ENCODE peak calls at places on chromosomes 7 and 10, in seven cellular contexts. P is aorta; N is heart left ventricle; H is gastrocnemius medialis; G is naive thymus-derived CD4-positive, alpha-beta T cell; L is IMR-90; J is heart right ventricle. F is an unnamed sample.

GRCh38 chr7:67758551-67758950 is 761.9 kb downstream of the TYW1 start:
- ATAC-seq in P (no peak), N (no peak), H (no peak), G (no peak), L (no peak), J (no peak), F (no peak)

GRCh38 chr7:25998499-25998898 is 153.5 kb upstream of the NFE2L3 start:
- ATAC-seq in P (no peak), N (no peak), H (no peak), G (no peak), L (no peak), J (no peak), F (no peak)

GRCh38 chr10:91907914-91908357 is 1.4 kb downstream of the FGFBP3 start:
- ATAC-seq in P (peak), N (no peak), H (no peak), G (no peak), L (peak), J (no peak), F (peak)

GRCh38 chr10:74988055-74988773 is 123.2 kb upstream of the SAMD8 start:
- ATAC-seq in P (peak), N (peak), H (no peak), G (no peak), L (no peak), J (no peak), F (peak)

GRCh38 chr7:1920886-1921285 is 250.8 kb downstream of the ELFN1 start:
- ATAC-seq in P (no peak), N (no peak), H (no peak), G (no peak), L (no peak), J (no peak), F (no peak)

GRCh38 chr10:96664563-96664962 is 55.8 kb downstream of the PIK3AP1 start:
- ATAC-seq in P (no peak), N (peak), H (no peak), G (peak), L (no peak), J (no peak), F (no peak)

GRCh38 chr10:27188259-27188658 is 33.1 kb downstream of the MASTL start:
- ATAC-seq in P (no peak), N (no peak), H (no peak), G (no peak), L (no peak), J (no peak), F (no peak)

GRCh38 chr7:41924798-41925197 is 221.9 kb upstream of the INHBA start:
- ATAC-seq in P (no peak), N (no peak), H (no peak), G (no peak), L (no peak), J (no peak), F (no peak)

GRCh38 chr7:148967032-148967372 is 61.3 kb downstream of the PDIA4 start:
- ATAC-seq in P (no peak), N (no peak), H (no peak), G (peak), L (no peak), J (no peak), F (no peak)

GRCh38 chr10:19003341-19003740 is 45.3 kb upstream of the MALRD1 start:
- ATAC-seq in P (no peak), N (peak), H (peak), G (no peak), L (no peak), J (peak), F (peak)

GRCh38 chr10:125014984-125015944 is 73.3 kb downstream of the ZRANB1 start:
- ATAC-seq in P (peak), N (peak), H (no peak), G (peak), L (no peak), J (peak), F (peak)

GRCh38 chr7:110921478-110922210 is 169.3 kb upstream of the LRRN3 start:
- ATAC-seq in P (peak), N (no peak), H (no peak), G (no peak), L (peak), J (no peak), F (no peak)

GRCh38 chr7:107690084-107690483 is 29.5 kb downstream of the SLC26A4 start:
- ATAC-seq in P (no peak), N (no peak), H (no peak), G (no peak), L (no peak), J (no peak), F (no peak)

GRCh38 chr7:139071683-139072082 is 35.8 kb upstream of the ZC3HAV1L start:
- ATAC-seq in P (no peak), N (no peak), H (no peak), G (peak), L (no peak), J (no peak), F (no peak)

GRCh38 chr10:93917064-93917391 is 23.2 kb downstream of the SLC35G1 start:
- ATAC-seq in P (no peak), N (peak), H (no peak), G (no peak), L (no peak), J (no peak), F (no peak)

GRCh38 chr10:8975535-8975934 is 921.0 kb downstream of the GATA3 start:
- ATAC-seq in P (no peak), N (no peak), H (no peak), G (no peak), L (no peak), J (no peak), F (no peak)

GRCh38 chr7:151472644-151473380 is 32.9 kb upstream of the CRYGN start:
- ATAC-seq in P (no peak), N (peak), H (peak), G (no peak), L (no peak), J (peak), F (peak)

GRCh38 chr10:77290528-77291155 is 347.0 kb downstream of the KCNMA1 start:
- ATAC-seq in P (no peak), N (no peak), H (no peak), G (no peak), L (peak), J (no peak), F (no peak)

GRCh38 chr7:27953777-27954176 is 213.8 kb downstream of the TAX1BP1 start:
- ATAC-seq in P (no peak), N (no peak), H (no peak), G (no peak), L (no peak), J (no peak), F (no peak)

GRCh38 chr7:103149808-103150180 is 895 bp upstream of the NAPEPLD start:
- ATAC-seq in P (no peak), N (no peak), H (peak), G (no peak), L (no peak), J (no peak), F (no peak)

GRCh38 chr7:67803789-67804188 is 807.2 kb downstream of the TYW1 start:
- ATAC-seq in P (no peak), N (no peak), H (no peak), G (no peak), L (no peak), J (no peak), F (no peak)

GRCh38 chr10:128734161-128734560 is 607.9 kb upstream of the MKI67 start:
- ATAC-seq in P (no peak), N (no peak), H (no peak), G (no peak), L (no peak), J (no peak), F (no peak)

GRCh38 chr7:33901199-33901598 is 4.1 kb upstream of the BMPER start:
- ATAC-seq in P (no peak), N (no peak), H (no peak), G (no peak), L (no peak), J (no peak), F (no peak)

GRCh38 chr10:88897019-88897853 is 17.2 kb downstream of the STAMBPL1 start:
- ATAC-seq in P (peak), N (peak), H (peak), G (no peak), L (peak), J (no peak), F (no peak)

GRCh38 chr10:110388682-110389052 is 83.9 kb upstream of the SMNDC1 start:
- ATAC-seq in P (no peak), N (no peak), H (no peak), G (no peak), L (peak), J (no peak), F (no peak)

GRCh38 chr7:151447901-151448260 is 7.9 kb upstream of the CRYGN start:
- ATAC-seq in P (no peak), N (no peak), H (no peak), G (no peak), L (no peak), J (peak), F (no peak)

GRCh38 chr7:29573594-29573993 is 10.0 kb downstream of the PRR15 start:
- ATAC-seq in P (no peak), N (no peak), H (no peak), G (no peak), L (no peak), J (no peak), F (no peak)

GRCh38 chr7:150911590-150912267 is 59.4 kb downstream of the AOC1 start:
- ATAC-seq in P (no peak), N (no peak), H (no peak), G (no peak), L (no peak), J (no peak), F (no peak)

GRCh38 chr10:88174391-88174790 is 311.0 kb downstream of the PTEN start:
- ATAC-seq in P (no peak), N (no peak), H (no peak), G (no peak), L (no peak), J (no peak), F (no peak)

GRCh38 chr7:80918406-80918805 is 445 bp downstream of the SEMA3C start:
- ATAC-seq in P (no peak), N (no peak), H (peak), G (no peak), L (peak), J (peak), F (no peak)

GRCh38 chr7:74216361-74216761 is 6.6 kb downstream of the LAT2 start:
- ATAC-seq in P (no peak), N (no peak), H (no peak), G (no peak), L (no peak), J (no peak), F (no peak)

GRCh38 chr10:33735463-33735862 is 401.0 kb upstream of the NRP1 start:
- ATAC-seq in P (no peak), N (no peak), H (no peak), G (no peak), L (no peak), J (no peak), F (no peak)

GRCh38 chr10:79360499-79361342 is 13.5 kb downstream of the PPIF start:
- ATAC-seq in P (no peak), N (no peak), H (no peak), G (no peak), L (peak), J (no peak), F (no peak)

GRCh38 chr7:158631574-158632195 is 44.1 kb upstream of the PTPRN2 start:
- ATAC-seq in P (no peak), N (no peak), H (no peak), G (no peak), L (no peak), J (no peak), F (no peak)

GRCh38 chr7:99473315-99473596 is 566 bp downstream of the ZNF789 start:
- ATAC-seq in P (no peak), N (peak), H (no peak), G (no peak), L (peak), J (no peak), F (no peak)

GRCh38 chr10:8074881-8075280 is 20.4 kb downstream of the GATA3 start:
- ATAC-seq in P (no peak), N (no peak), H (no peak), G (no peak), L (no peak), J (no peak), F (no peak)

GRCh38 chr7:27964840-27965239 is 215.8 kb downstream of the JAZF1 start:
- ATAC-seq in P (no peak), N (no peak), H (no peak), G (no peak), L (no peak), J (no peak), F (no peak)

GRCh38 chr10:48519731-48520506 is 85.0 kb downstream of the ARHGAP22 start:
- ATAC-seq in P (no peak), N (no peak), H (no peak), G (peak), L (no peak), J (no peak), F (no peak)

GRCh38 chr10:48523820-48524758 is 80.8 kb downstream of the ARHGAP22 start:
- ATAC-seq in P (no peak), N (peak), H (no peak), G (peak), L (peak), J (no peak), F (peak)

GRCh38 chr10:48520594-48520993 is 84.3 kb downstream of the ARHGAP22 start:
- ATAC-seq in P (no peak), N (no peak), H (no peak), G (no peak), L (no peak), J (no peak), F (no peak)

GRCh38 chr10:48523212-48523819 is 81.6 kb downstream of the ARHGAP22 start:
- ATAC-seq in P (peak), N (peak), H (no peak), G (no peak), L (peak), J (peak), F (peak)

GRCh38 chr10:48522011-48522765 is 82.7 kb downstream of the ARHGAP22 start:
- ATAC-seq in P (no peak), N (no peak), H (no peak), G (no peak), L (no peak), J (no peak), F (no peak)
- H3K4me3 ChIP-seq in P (no peak), N (no peak), H (no peak), G (no peak), L (no peak), J (no peak), F (no peak)

GRCh38 chr7:104956753-104957450 is 57.1 kb upstream of the KMT2E start:
- ATAC-seq in P (no peak), N (peak), H (no peak), G (peak), L (peak), J (peak), F (peak)
- H3K4me3 ChIP-seq in P (no peak), N (no peak), H (no peak), G (no peak), L (no peak), J (no peak), F (no peak)

GRCh38 chr7:45581271-45581780 is 7.2 kb downstream of the ADCY1 start:
- ATAC-seq in P (no peak), N (no peak), H (no peak), G (no peak), L (no peak), J (no peak), F (no peak)
- H3K4me3 ChIP-seq in P (no peak), N (no peak), H (no peak), G (no peak), L (no peak), J (no peak), F (no peak)

DNA sequence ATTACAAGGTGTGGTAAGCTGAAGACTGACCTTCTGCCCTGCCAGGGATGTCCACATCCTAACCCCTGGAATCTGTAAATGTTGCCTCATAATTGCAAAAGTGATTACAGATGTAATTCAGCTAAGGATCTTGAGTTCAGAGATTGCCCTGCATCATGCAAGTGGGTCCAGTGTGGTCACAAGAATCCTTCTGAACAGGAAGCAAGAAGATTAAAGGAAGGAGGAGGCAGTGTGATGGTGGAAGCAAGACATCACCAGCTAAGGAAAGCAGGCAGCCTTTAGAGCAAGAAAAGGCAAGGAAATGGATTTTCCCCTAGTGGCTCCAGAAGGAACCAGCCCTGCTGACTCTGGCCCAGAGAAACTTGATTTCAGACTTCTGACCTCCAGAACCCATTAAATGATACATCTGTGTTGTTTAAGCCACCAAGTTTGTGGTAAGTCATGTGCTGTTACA is 78.1 kb downstream of the USP6NL start:
- ATAC-seq in P (peak), N (peak), H (no peak), G (no peak), L (peak), J (peak), F (peak)
- H3K4me3 ChIP-seq in P (no peak), N (no peak), H (no peak), G (no peak), L (no peak), J (no peak), F (no peak)

F was measured in gastroesophageal sphincter.